ENCODE peak calls at places on chromosomes 12 and 14, in ten cellular contexts. One of them, this sample, is unnamed.

GRCh38 chr12:8860165-8860961 is 37.9 kb downstream of the A2ML1 start:
- DNase-seq in progenitor cell of endocrine pancreas: no peak
- DNase-seq in Caco-2: peak
- DNase-seq in Peyer's patch: peak
- DNase-seq in cardiac fibroblast: peak
- DNase-seq in psoas muscle: peak
- DNase-seq in BE2C: no peak
- DNase-seq in Calu3: peak
- DNase-seq in astrocyte of the spinal cord: peak
- DNase-seq in stomach: peak
- DNase-seq in this sample: no peak

GRCh38 chr12:72077111-72077820 is 138.6 kb downstream of the TPH2 start:
- DNase-seq in progenitor cell of endocrine pancreas: no peak
- DNase-seq in Caco-2: no peak
- DNase-seq in Peyer's patch: no peak
- DNase-seq in cardiac fibroblast: no peak
- DNase-seq in psoas muscle: no peak
- DNase-seq in BE2C: no peak
- DNase-seq in Calu3: no peak
- DNase-seq in astrocyte of the spinal cord: no peak
- DNase-seq in stomach: no peak
- DNase-seq in this sample: no peak

GRCh38 chr14:77043177-77043983 is 14.9 kb upstream of the IRF2BPL start:
- DNase-seq in progenitor cell of endocrine pancreas: no peak
- DNase-seq in Caco-2: no peak
- DNase-seq in Peyer's patch: no peak
- DNase-seq in cardiac fibroblast: peak
- DNase-seq in psoas muscle: peak
- DNase-seq in BE2C: no peak
- DNase-seq in Calu3: peak
- DNase-seq in astrocyte of the spinal cord: peak
- DNase-seq in stomach: no peak
- DNase-seq in this sample: peak

GRCh38 chr12:75561921-75562320 is 50.5 kb upstream of the KRR1 start:
- DNase-seq in progenitor cell of endocrine pancreas: no peak
- DNase-seq in Caco-2: no peak
- DNase-seq in Peyer's patch: no peak
- DNase-seq in cardiac fibroblast: no peak
- DNase-seq in psoas muscle: no peak
- DNase-seq in BE2C: no peak
- DNase-seq in Calu3: no peak
- DNase-seq in astrocyte of the spinal cord: no peak
- DNase-seq in stomach: no peak
- DNase-seq in this sample: no peak

GRCh38 chr14:99512571-99513182 is 31.5 kb downstream of the CCNK start:
- DNase-seq in progenitor cell of endocrine pancreas: no peak
- DNase-seq in Caco-2: no peak
- DNase-seq in Peyer's patch: no peak
- DNase-seq in cardiac fibroblast: no peak
- DNase-seq in psoas muscle: no peak
- DNase-seq in BE2C: peak
- DNase-seq in Calu3: no peak
- DNase-seq in astrocyte of the spinal cord: no peak
- DNase-seq in stomach: no peak
- DNase-seq in this sample: no peak

GRCh38 chr12:1776139-1776975 is 44.0 kb upstream of the LRTM2 start:
- DNase-seq in progenitor cell of endocrine pancreas: no peak
- DNase-seq in Caco-2: no peak
- DNase-seq in Peyer's patch: no peak
- DNase-seq in cardiac fibroblast: peak
- DNase-seq in psoas muscle: no peak
- DNase-seq in BE2C: peak
- DNase-seq in Calu3: no peak
- DNase-seq in astrocyte of the spinal cord: peak
- DNase-seq in stomach: no peak
- DNase-seq in this sample: no peak

GRCh38 chr14:101228949-101229541 is 325.5 kb upstream of the RTL1 start:
- DNase-seq in progenitor cell of endocrine pancreas: no peak
- DNase-seq in Caco-2: peak
- DNase-seq in Peyer's patch: peak
- DNase-seq in cardiac fibroblast: no peak
- DNase-seq in psoas muscle: no peak
- DNase-seq in BE2C: no peak
- DNase-seq in Calu3: no peak
- DNase-seq in astrocyte of the spinal cord: no peak
- DNase-seq in stomach: no peak
- DNase-seq in this sample: no peak

GRCh38 chr12:64088431-64089349 is 133.4 kb downstream of the KICS2 start:
- DNase-seq in progenitor cell of endocrine pancreas: no peak
- DNase-seq in Caco-2: peak
- DNase-seq in Peyer's patch: peak
- DNase-seq in cardiac fibroblast: peak
- DNase-seq in psoas muscle: peak
- DNase-seq in BE2C: peak
- DNase-seq in Calu3: peak
- DNase-seq in astrocyte of the spinal cord: peak
- DNase-seq in stomach: peak
- DNase-seq in this sample: no peak

GRCh38 chr14:81511110-81511900 is 22.3 kb downstream of the SEL1L start:
- DNase-seq in progenitor cell of endocrine pancreas: no peak
- DNase-seq in Caco-2: no peak
- DNase-seq in Peyer's patch: no peak
- DNase-seq in cardiac fibroblast: peak
- DNase-seq in psoas muscle: no peak
- DNase-seq in BE2C: no peak
- DNase-seq in Calu3: no peak
- DNase-seq in astrocyte of the spinal cord: no peak
- DNase-seq in stomach: no peak
- DNase-seq in this sample: no peak

GRCh38 chr14:98974113-98974512 is 297.9 kb downstream of the BCL11B start:
- DNase-seq in progenitor cell of endocrine pancreas: no peak
- DNase-seq in Caco-2: no peak
- DNase-seq in Peyer's patch: no peak
- DNase-seq in cardiac fibroblast: no peak
- DNase-seq in psoas muscle: no peak
- DNase-seq in BE2C: no peak
- DNase-seq in Calu3: peak
- DNase-seq in astrocyte of the spinal cord: no peak
- DNase-seq in stomach: no peak
- DNase-seq in this sample: no peak

GRCh38 chr12:8605057-8605456 is 7.6 kb downstream of the AICDA start:
- DNase-seq in progenitor cell of endocrine pancreas: no peak
- DNase-seq in Caco-2: no peak
- DNase-seq in Peyer's patch: no peak
- DNase-seq in cardiac fibroblast: no peak
- DNase-seq in psoas muscle: no peak
- DNase-seq in BE2C: no peak
- DNase-seq in Calu3: no peak
- DNase-seq in astrocyte of the spinal cord: no peak
- DNase-seq in stomach: no peak
- DNase-seq in this sample: no peak

GRCh38 chr12:48980953-48981756 is 3.0 kb downstream of the WNT1 start:
- DNase-seq in progenitor cell of endocrine pancreas: no peak
- DNase-seq in Caco-2: peak
- DNase-seq in Peyer's patch: peak
- DNase-seq in cardiac fibroblast: no peak
- DNase-seq in psoas muscle: no peak
- DNase-seq in BE2C: peak
- DNase-seq in Calu3: no peak
- DNase-seq in astrocyte of the spinal cord: no peak
- DNase-seq in stomach: no peak
- DNase-seq in this sample: peak

GRCh38 chr12:75482636-75483035 is 2.1 kb downstream of the GLIPR1 start:
- DNase-seq in progenitor cell of endocrine pancreas: no peak
- DNase-seq in Caco-2: no peak
- DNase-seq in Peyer's patch: no peak
- DNase-seq in cardiac fibroblast: no peak
- DNase-seq in psoas muscle: no peak
- DNase-seq in BE2C: no peak
- DNase-seq in Calu3: no peak
- DNase-seq in astrocyte of the spinal cord: no peak
- DNase-seq in stomach: no peak
- DNase-seq in this sample: no peak

DNA sequence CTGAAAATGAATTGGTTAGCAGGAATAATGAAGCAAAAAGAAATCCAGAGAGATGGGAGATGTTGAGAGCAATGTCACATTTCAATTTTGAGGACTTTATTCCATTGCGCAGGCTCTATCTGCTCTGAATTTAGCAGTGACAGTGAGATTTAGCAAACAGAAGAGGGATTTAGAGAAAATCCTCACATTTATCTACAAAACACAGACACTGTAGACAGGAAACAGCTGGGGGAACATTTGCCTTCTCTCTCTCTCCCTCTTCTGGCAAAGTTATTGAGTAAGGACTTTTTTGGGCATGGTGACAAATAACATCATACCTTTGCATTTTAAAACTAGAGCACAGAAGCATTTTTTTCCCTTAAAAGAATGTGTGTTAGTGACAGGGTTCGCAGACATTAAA is at the start of gene IGF1:
- DNase-seq in progenitor cell of endocrine pancreas: no peak
- DNase-seq in Caco-2: no peak
- DNase-seq in Peyer's patch: no peak
- DNase-seq in cardiac fibroblast: peak
- DNase-seq in psoas muscle: no peak
- DNase-seq in BE2C: no peak
- DNase-seq in Calu3: no peak
- DNase-seq in astrocyte of the spinal cord: peak
- DNase-seq in stomach: no peak
- DNase-seq in this sample: no peak
- TF ChIP-seq CTCF in progenitor cell of endocrine pancreas: no peak
- TF ChIP-seq CTCF in Caco-2: no peak
- TF ChIP-seq CTCF in Peyer's patch: no peak
- TF ChIP-seq CTCF in cardiac fibroblast: peak
- TF ChIP-seq CTCF in psoas muscle: no peak
- TF ChIP-seq CTCF in BE2C: no peak
- TF ChIP-seq CTCF in Calu3: no peak
- TF ChIP-seq CTCF in astrocyte of the spinal cord: peak
- TF ChIP-seq CTCF in stomach: no peak
- TF ChIP-seq CTCF in this sample: no peak

DNA sequence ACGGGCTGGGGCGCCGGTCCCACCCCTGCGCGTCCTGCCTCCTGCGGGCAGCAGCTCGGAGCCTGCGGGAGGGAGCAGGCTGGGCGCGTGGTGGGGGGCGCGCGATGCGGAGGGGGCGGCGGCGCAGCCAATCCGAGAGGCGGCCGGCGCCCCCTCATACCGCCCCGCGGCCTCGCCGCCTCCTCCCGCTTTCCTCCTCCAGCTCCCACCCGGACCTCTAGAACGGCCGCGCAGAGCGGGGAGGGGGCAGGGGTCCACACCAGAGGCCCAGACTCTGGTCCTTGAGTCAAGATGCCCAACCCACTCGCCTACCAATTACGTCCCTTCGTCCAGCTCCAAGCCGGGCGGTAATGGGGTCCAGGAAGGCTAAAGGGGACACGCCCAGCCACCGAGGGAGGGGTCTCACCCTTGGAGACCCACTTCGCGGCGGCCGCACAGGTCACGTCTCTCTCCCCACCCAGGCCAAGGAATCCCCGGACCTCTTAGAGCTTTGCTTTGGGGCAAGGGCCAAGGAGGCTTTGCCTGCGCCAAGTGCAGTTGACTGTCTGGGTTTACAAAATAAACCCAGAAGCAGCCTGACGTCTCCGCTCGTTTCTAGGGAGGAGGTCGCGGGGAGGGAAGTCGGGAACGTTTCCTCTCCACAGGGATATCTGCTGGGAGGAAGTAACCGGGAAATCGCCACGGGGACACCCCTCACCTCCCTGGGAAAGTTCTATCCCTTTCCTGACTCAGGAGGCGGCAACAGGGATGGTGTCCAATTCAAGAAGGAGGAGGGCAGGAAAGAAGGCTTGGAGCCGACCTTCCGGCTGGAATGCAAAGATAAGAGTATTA is at the start of gene AMIGO2:
- DNase-seq in progenitor cell of endocrine pancreas: no peak
- DNase-seq in Caco-2: no peak
- DNase-seq in Peyer's patch: peak
- DNase-seq in cardiac fibroblast: peak
- DNase-seq in psoas muscle: peak
- DNase-seq in BE2C: no peak
- DNase-seq in Calu3: peak
- DNase-seq in astrocyte of the spinal cord: peak
- DNase-seq in stomach: peak
- DNase-seq in this sample: peak
- TF ChIP-seq CTCF in progenitor cell of endocrine pancreas: no peak
- TF ChIP-seq CTCF in Caco-2: no peak
- TF ChIP-seq CTCF in Peyer's patch: no peak
- TF ChIP-seq CTCF in cardiac fibroblast: no peak
- TF ChIP-seq CTCF in psoas muscle: no peak
- TF ChIP-seq CTCF in BE2C: no peak
- TF ChIP-seq CTCF in Calu3: no peak
- TF ChIP-seq CTCF in astrocyte of the spinal cord: no peak
- TF ChIP-seq CTCF in stomach: no peak
- TF ChIP-seq CTCF in this sample: no peak

DNA sequence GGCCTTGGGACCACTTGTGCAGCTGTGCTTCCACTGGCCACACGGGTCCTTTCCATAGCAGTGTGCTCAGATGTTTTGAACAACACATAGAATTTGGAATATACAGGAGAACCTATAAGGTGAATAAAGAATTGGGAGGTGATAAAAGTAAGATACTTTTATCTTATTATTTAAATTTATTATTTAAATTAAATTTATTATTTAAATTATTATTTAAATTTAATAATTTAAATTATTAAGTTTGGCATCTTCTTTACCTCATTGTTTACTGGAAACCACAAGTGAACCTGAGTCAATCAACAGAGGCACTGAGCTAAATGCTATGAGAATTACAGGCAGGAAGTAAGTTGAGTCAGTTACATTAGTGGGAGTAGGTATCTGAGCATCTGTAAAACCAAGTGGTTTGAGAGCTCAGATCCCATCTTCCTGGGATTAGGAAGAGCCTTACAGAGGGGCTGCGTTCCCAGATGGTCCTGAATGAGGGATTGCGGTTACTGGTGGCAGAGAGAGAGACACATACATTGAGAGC is 103.1 kb downstream of the ESR2 start:
- DNase-seq in progenitor cell of endocrine pancreas: no peak
- DNase-seq in Caco-2: no peak
- DNase-seq in Peyer's patch: no peak
- DNase-seq in cardiac fibroblast: no peak
- DNase-seq in psoas muscle: no peak
- DNase-seq in BE2C: no peak
- DNase-seq in Calu3: no peak
- DNase-seq in astrocyte of the spinal cord: no peak
- DNase-seq in stomach: no peak
- DNase-seq in this sample: no peak
- TF ChIP-seq CTCF in progenitor cell of endocrine pancreas: no peak
- TF ChIP-seq CTCF in Caco-2: no peak
- TF ChIP-seq CTCF in Peyer's patch: no peak
- TF ChIP-seq CTCF in cardiac fibroblast: no peak
- TF ChIP-seq CTCF in psoas muscle: no peak
- TF ChIP-seq CTCF in BE2C: no peak
- TF ChIP-seq CTCF in Calu3: no peak
- TF ChIP-seq CTCF in astrocyte of the spinal cord: no peak
- TF ChIP-seq CTCF in stomach: no peak
- TF ChIP-seq CTCF in this sample: no peak

DNA sequence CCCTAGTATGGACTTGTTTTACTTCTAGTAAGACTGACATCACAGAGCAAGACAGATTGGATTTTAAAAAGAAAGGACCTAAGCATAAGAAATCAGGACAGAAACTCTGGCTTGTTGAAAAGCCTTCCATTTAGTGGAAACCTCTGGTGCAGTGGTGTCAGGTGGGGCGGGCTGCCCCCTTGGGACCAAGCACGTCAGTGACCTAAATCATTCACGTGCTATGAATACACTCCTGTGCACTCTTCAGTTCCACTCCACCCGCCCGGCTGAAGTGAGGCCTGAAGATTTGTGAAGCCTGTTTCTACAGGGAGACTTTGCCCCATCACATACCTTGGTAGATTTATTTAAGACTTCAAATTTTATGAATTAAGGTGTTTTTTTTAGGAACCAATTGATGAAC is 58.2 kb upstream of the STRN3 start:
- DNase-seq in progenitor cell of endocrine pancreas: no peak
- DNase-seq in Caco-2: no peak
- DNase-seq in Peyer's patch: no peak
- DNase-seq in cardiac fibroblast: no peak
- DNase-seq in psoas muscle: no peak
- DNase-seq in BE2C: peak
- DNase-seq in Calu3: no peak
- DNase-seq in astrocyte of the spinal cord: no peak
- DNase-seq in stomach: no peak
- DNase-seq in this sample: no peak
- TF ChIP-seq CTCF in progenitor cell of endocrine pancreas: peak
- TF ChIP-seq CTCF in Caco-2: no peak
- TF ChIP-seq CTCF in Peyer's patch: no peak
- TF ChIP-seq CTCF in cardiac fibroblast: no peak
- TF ChIP-seq CTCF in psoas muscle: no peak
- TF ChIP-seq CTCF in BE2C: no peak
- TF ChIP-seq CTCF in Calu3: no peak
- TF ChIP-seq CTCF in astrocyte of the spinal cord: peak
- TF ChIP-seq CTCF in stomach: no peak
- TF ChIP-seq CTCF in this sample: no peak